ENCODE peak calls at places on chromosomes 5 and 9, in six cellular contexts. F is fibroblast of villous mesenchyme, J is IMR-90, Y is epithelial cell of proximal tubule, D is choroid plexus epithelial cell, M is spleen. E is an unnamed sample.
A peak's percentile ranks its signal among the peaks of the same experiment; 100 is the strongest.

GRCh38 chr9:37104183-37104889 is 16.0 kb upstream of the ZCCHC7 start:
- DNase-seq in Y (peak; percentile 45), D (peak; percentile 90), M (no peak), F (peak; percentile 63), J (peak; percentile 91), E (peak; percentile 77)

GRCh38 chr9:116208417-116209232 is 55.0 kb downstream of the PAPPA start:
- DNase-seq in J (peak; percentile 76), F (peak; percentile 72), D (peak; percentile 85), Y (no peak), M (no peak), E (peak; percentile 60)

GRCh38 chr5:82346376-82347212 is 68.4 kb upstream of the RPS23 start:
- DNase-seq in M (no peak), D (no peak), F (no peak), J (no peak), Y (no peak), E (no peak)

GRCh38 chr9:81022177-81022576 is 667.2 kb downstream of the TLE1 start:
- DNase-seq in F (no peak), D (peak; percentile 20), J (peak; percentile 81), M (no peak), Y (no peak), E (no peak)

GRCh38 chr5:78601622-78602314 is 46.8 kb downstream of the LHFPL2 start:
- DNase-seq in Y (no peak), D (peak; percentile 48), J (peak; percentile 80), M (no peak), F (peak; percentile 85), E (no peak)

GRCh38 chr9:111627260-111627963 is 3.7 kb upstream of the DNAJC25 start:
- DNase-seq in M (no peak), J (no peak), F (no peak), D (no peak), Y (no peak), E (no peak)

GRCh38 chr5:137215780-137216179 is 283.3 kb downstream of the SPOCK1 start:
- DNase-seq in M (no peak), J (no peak), D (no peak), Y (no peak), F (no peak), E (no peak)

GRCh38 chr5:171540865-171541264 is 121.4 kb downstream of the FGF18 start:
- DNase-seq in F (no peak), J (no peak), M (no peak), Y (no peak), D (no peak), E (no peak)

GRCh38 chr5:173714551-173715428 is 98.3 kb upstream of the BOD1 start:
- DNase-seq in M (no peak), F (peak; percentile 84), D (peak; percentile 75), Y (no peak), J (peak; percentile 93), E (peak; percentile 71)

GRCh38 chr9:23606107-23606506 is 219.9 kb downstream of the ELAVL2 start:
- DNase-seq in D (no peak), J (no peak), F (no peak), M (no peak), Y (no peak), E (no peak)

GRCh38 chr9:109500421-109500974 is 2.4 kb upstream of the PTPN3 start:
- DNase-seq in J (no peak), Y (no peak), F (no peak), D (no peak), M (no peak), E (no peak)

GRCh38 chr9:73023025-73023541 is 70.2 kb upstream of the ALDH1A1 start:
- DNase-seq in Y (no peak), F (peak; percentile 75), D (peak; percentile 79), J (peak; percentile 63), M (no peak), E (peak; percentile 80)

GRCh38 chr5:170353011-170353890 is 35.9 kb downstream of the KCNMB1 start:
- DNase-seq in Y (no peak), F (no peak), D (peak; percentile 15), M (no peak), J (no peak), E (peak; percentile 29)

GRCh38 chr9:121344062-121344696 is 25.9 kb downstream of the STOM start:
- DNase-seq in M (no peak), Y (no peak), F (no peak), J (no peak), D (no peak), E (no peak)

GRCh38 chr5:77851229-77852067 is 75.3 kb upstream of the TBCA start:
- DNase-seq in F (peak; percentile 11), D (peak; percentile 37), J (peak; percentile 14), Y (no peak), M (peak; percentile 83), E (peak; percentile 22)

GRCh38 chr9:84300271-84300670 is 40.3 kb downstream of the SLC28A3 start:
- DNase-seq in J (peak; percentile 54), M (no peak), Y (no peak), F (peak; percentile 57), D (peak; percentile 78), E (peak; percentile 54)

GRCh38 chr9:14198544-14199510 is 115.1 kb downstream of the NFIB start:
- DNase-seq in F (no peak), J (no peak), M (peak; percentile 77), D (peak; percentile 43), Y (no peak), E (peak; percentile 66)

GRCh38 chr5:142420521-142420920 is 95.7 kb upstream of the SPRY4 start:
- DNase-seq in D (no peak), M (no peak), F (peak; percentile 21), J (peak; percentile 33), Y (no peak), E (no peak)

GRCh38 chr9:124216474-124217176 is 41.1 kb upstream of the NEK6 start:
- DNase-seq in M (peak; percentile 93), Y (no peak), J (no peak), D (no peak), F (no peak), E (no peak)

GRCh38 chr9:89000973-89001916 is 10.0 kb downstream of the S1PR3 start:
- DNase-seq in M (peak; percentile 91), D (peak; percentile 92), J (peak; percentile 81), F (peak; percentile 90), Y (peak; percentile 20), E (peak; percentile 89)

GRCh38 chr5:69517763-69518212 is 25.2 kb downstream of the OCLN start:
- DNase-seq in M (no peak), F (peak; percentile 65), D (peak; percentile 69), J (peak; percentile 40), Y (no peak), E (peak; percentile 44)

GRCh38 chr5:32490972-32491557 is 46.5 kb upstream of the ZFR start:
- DNase-seq in D (no peak), J (no peak), Y (no peak), F (no peak), M (no peak), E (no peak)

GRCh38 chr5:132915681-132916080 is 42.2 kb downstream of the LEAP2 start:
- DNase-seq in Y (no peak), F (no peak), D (no peak), J (peak; percentile 23), M (no peak), E (peak; percentile 25)

GRCh38 chr5:3199941-3200340 is 395.7 kb upstream of the IRX1 start:
- DNase-seq in J (no peak), M (no peak), Y (no peak), F (no peak), D (no peak), E (no peak)

GRCh38 chr9:92962846-92963245 is 15.5 kb downstream of the FGD3 start:
- DNase-seq in Y (no peak), M (peak; percentile 72), J (no peak), F (no peak), D (no peak), E (no peak)

GRCh38 chr9:121972501-121972981 is 120.6 kb downstream of the TTLL11 start:
- DNase-seq in J (peak; percentile 47), D (no peak), F (no peak), M (no peak), Y (peak; percentile 71), E (peak; percentile 51)

GRCh38 chr9:135570456-135570855 is 8.9 kb downstream of the PAEP start:
- DNase-seq in M (no peak), D (no peak), Y (no peak), J (no peak), F (no peak), E (no peak)

GRCh38 chr5:120139039-120139438 is 325.1 kb upstream of the PRR16 start:
- DNase-seq in J (peak; percentile 99), D (peak; percentile 98), Y (peak; percentile 91), F (peak; percentile 100), M (no peak), E (peak; percentile 99)

GRCh38 chr5:98839469-98840383 is 66.3 kb downstream of the RGMB start:
- DNase-seq in M (peak; percentile 68), J (no peak), F (peak; percentile 29), D (peak; percentile 53), Y (no peak), E (peak; percentile 40)
- H3K4me3 ChIP-seq in M (peak overlapping the region; percentile 22), J (peak overlapping the region; percentile 5), F (peak overlapping the region; percentile 37), D (peak overlapping the region; percentile 44), Y (peak overlapping the region; percentile 31), E (peak overlapping the region; percentile 27)

GRCh38 chr5:176744584-176744965 is 65.8 kb upstream of the UNC5A start:
- DNase-seq in D (peak; percentile 7), M (no peak), F (no peak), Y (no peak), J (no peak), E (peak; percentile 3)
- TF ChIP-seq CTCF in D (peak; percentile 43), M (no peak), F (peak; percentile 10), Y (peak; percentile 50), J (peak; percentile 17), E (peak; percentile 27)

GRCh38 chr5:108629779-108630178 is 117.9 kb upstream of the FER start:
- DNase-seq in F (no peak), Y (no peak), M (no peak), J (no peak), D (no peak), E (no peak)

GRCh38 chr5:108620516-108620915 is 127.2 kb upstream of the FER start:
- DNase-seq in F (no peak), M (no peak), J (no peak), D (no peak), Y (no peak), E (no peak)

GRCh38 chr5:108625654-108626053 is 122.0 kb upstream of the FER start:
- DNase-seq in M (no peak), J (no peak), D (no peak), F (no peak), Y (no peak), E (no peak)

GRCh38 chr5:108619815-108620214 is 127.9 kb upstream of the FER start:
- DNase-seq in Y (no peak), D (no peak), J (no peak), F (no peak), M (no peak), E (no peak)

GRCh38 chr5:108623826-108624225 is 123.9 kb upstream of the FER start:
- DNase-seq in F (no peak), D (no peak), Y (no peak), M (no peak), J (no peak), E (no peak)
- H3K4me3 ChIP-seq in F (no peak overlapping the region), D (no peak overlapping the region), Y (no peak overlapping the region), M (no peak overlapping the region), J (no peak overlapping the region), E (no peak overlapping the region)

GRCh38 chr5:72307968-72308852 is 11.8 kb downstream of the MRPS27 start:
- DNase-seq in M (peak; percentile 98), D (peak; percentile 99), Y (peak; percentile 71), J (peak; percentile 97), F (peak; percentile 98), E (peak; percentile 99)
- TF ChIP-seq CTCF in M (peak; percentile 96), D (peak; percentile 72), Y (peak; percentile 86), J (peak; percentile 95), F (peak; percentile 86), E (peak; percentile 66)